ENCODE peak calls at places on chromosomes 1 and 21, in nine cellular contexts. Q, A, U, G, H, M, N, K and F are unnamed samples.

GRCh38 chr1:200894712-200895447 is at the start of gene INAVA:
- DNase-seq in Q (no peak), K (no peak), A (no peak), M (no peak), U (no peak), G (no peak), H (no peak), N (peak; percentile 83), F (no peak)

GRCh38 chr1:29238601-29238964 is 2.3 kb downstream of the PTPRU start:
- DNase-seq in G (no peak), M (no peak), H (no peak), K (no peak), N (no peak), Q (no peak), U (no peak), A (no peak), F (no peak)

GRCh38 chr21:43287111-43287973 is 118.5 kb downstream of the CRYAA start:
- DNase-seq in G (no peak), K (no peak), H (no peak), U (no peak), M (no peak), N (no peak), Q (no peak), A (no peak), F (no peak)

GRCh38 chr1:226634611-226635246 is 86.2 kb downstream of the STUM start:
- DNase-seq in H (no peak), U (no peak), N (no peak), M (no peak), G (no peak), Q (no peak), K (no peak), A (no peak), F (no peak)

GRCh38 chr1:171226757-171227370 is 21.4 kb upstream of the FMO1 start:
- DNase-seq in U (peak; percentile 72), K (no peak), G (peak; percentile 67), M (peak; percentile 4), A (no peak), H (peak; percentile 54), N (peak; percentile 83), Q (peak; percentile 91), F (peak; percentile 64)

GRCh38 chr1:156420209-156421061 is 51.4 kb downstream of the RHBG start:
- DNase-seq in Q (no peak), K (no peak), A (peak; percentile 17), M (no peak), N (no peak), G (peak; percentile 41), U (no peak), H (peak; percentile 76), F (no peak)

GRCh38 chr1:169620565-169620964 is 9.4 kb downstream of the SELP start:
- DNase-seq in Q (no peak), G (no peak), H (no peak), A (no peak), M (no peak), K (no peak), U (no peak), N (no peak), F (no peak)

GRCh38 chr1:178818416-178818815 is 52.5 kb downstream of the ANGPTL1 start:
- DNase-seq in Q (peak; percentile 29), G (no peak), U (no peak), K (no peak), N (peak; percentile 3), H (no peak), M (no peak), A (no peak), F (peak; percentile 21)

GRCh38 chr21:27315373-27315772 is 348.5 kb upstream of the ADAMTS5 start:
- DNase-seq in A (no peak), K (no peak), U (no peak), M (no peak), H (no peak), G (no peak), Q (no peak), N (no peak), F (no peak)

GRCh38 chr1:227929746-227930472 is 17.8 kb downstream of the WNT9A start:
- DNase-seq in H (no peak), A (no peak), G (no peak), U (no peak), N (no peak), M (no peak), K (no peak), Q (no peak), F (no peak)

GRCh38 chr21:35217504-35218060 is 168.5 kb upstream of the RUNX1 start:
- DNase-seq in H (no peak), G (no peak), M (no peak), A (no peak), K (no peak), U (peak; percentile 77), N (peak; percentile 52), Q (peak; percentile 63), F (peak; percentile 56)

GRCh38 chr1:161013104-161013590 is 7.8 kb downstream of the F11R start:
- DNase-seq in Q (peak; percentile 64), A (no peak), G (no peak), M (no peak), N (no peak), K (no peak), H (no peak), U (peak; percentile 85), F (no peak)

GRCh38 chr1:59498640-59499039 is 201.7 kb downstream of the FGGY start:
- DNase-seq in Q (peak; percentile 50), M (peak; percentile 67), N (no peak), K (no peak), H (no peak), G (no peak), A (no peak), U (peak; percentile 82), F (no peak)

GRCh38 chr1:112629256-112629655 is 9.6 kb downstream of the CAPZA1 start:
- DNase-seq in N (no peak), H (no peak), K (no peak), G (no peak), M (no peak), Q (no peak), A (no peak), U (no peak), F (no peak)

GRCh38 chr1:221840511-221841243 is 98.8 kb upstream of the DUSP10 start:
- DNase-seq in K (no peak), N (no peak), H (no peak), M (no peak), G (no peak), U (no peak), A (no peak), Q (peak; percentile 55), F (no peak)

GRCh38 chr1:42841010-42841409 is 5.4 kb upstream of the ZNF691 start:
- DNase-seq in A (no peak), G (no peak), U (no peak), Q (no peak), K (no peak), M (no peak), H (no peak), N (no peak), F (no peak)

GRCh38 chr1:10909697-10910489 is 102.6 kb upstream of the TARDBP start:
- DNase-seq in G (peak; percentile 93), M (no peak), K (peak; percentile 42), A (peak; percentile 49), U (peak; percentile 24), N (peak; percentile 61), Q (no peak), H (peak; percentile 81), F (peak; percentile 44)

GRCh38 chr1:46522184-46522968 is 29.1 kb downstream of the KNCN start:
- DNase-seq in G (no peak), N (peak; percentile 49), M (no peak), Q (peak; percentile 91), A (no peak), H (no peak), U (peak; percentile 89), K (no peak), F (peak; percentile 61)

GRCh38 chr1:68221001-68221970 is 11.0 kb downstream of the WLS start:
- DNase-seq in M (no peak), N (no peak), Q (no peak), A (no peak), H (no peak), G (no peak), U (no peak), K (no peak), F (no peak)

GRCh38 chr1:15751739-15752138 is 6.9 kb upstream of the FBLIM1 start:
- DNase-seq in H (no peak), N (no peak), A (no peak), M (no peak), K (no peak), U (no peak), G (no peak), Q (no peak), F (no peak)

GRCh38 chr1:229381234-229381633 is 38.4 kb upstream of the CCSAP start:
- DNase-seq in K (no peak), H (no peak), M (no peak), A (no peak), N (no peak), G (peak; percentile 50), Q (no peak), U (no peak), F (no peak)

GRCh38 chr1:55252942-55253589 is 37.9 kb upstream of the USP24 start:
- DNase-seq in N (no peak), Q (no peak), U (no peak), M (peak; percentile 49), G (no peak), K (no peak), H (no peak), A (no peak), F (no peak)

GRCh38 chr1:34708106-34708505 is 46.7 kb upstream of the GJB5 start:
- DNase-seq in A (no peak), H (no peak), N (no peak), K (no peak), Q (no peak), M (no peak), G (no peak), U (no peak), F (no peak)

GRCh38 chr1:220157738-220158137 is 63.8 kb downstream of the IARS2 start:
- DNase-seq in G (no peak), N (no peak), A (no peak), Q (no peak), H (no peak), M (no peak), K (no peak), U (peak; percentile 29), F (no peak)